ENCODE peak calls at places on chromosome 1, in five cellular contexts. M is brain microvascular endothelial cell, D is hepatocyte, X is Panc1, F is AG04450. K is an unnamed sample.

GRCh38 chr1:237226177-237226944 is 184.4 kb downstream of the RYR2 start:
- DNase-seq in M (no peak), D (no peak), X (no peak), F (no peak), K (no peak)

GRCh38 chr1:26373281-26373680 is 731 bp upstream of the ZNF683 start:
- DNase-seq in M (no peak), D (no peak), X (no peak), F (no peak), K (no peak)

GRCh38 chr1:235567812-235568444 is 63.7 kb upstream of the B3GALNT2 start:
- DNase-seq in M (no peak), D (no peak), X (no peak), F (no peak), K (no peak)

GRCh38 chr1:2345297-2346075 is 45.9 kb downstream of the MORN1 start:
- DNase-seq in M (no peak), D (no peak), X (no peak), F (no peak), K (no peak)

GRCh38 chr1:200161801-200162200 is 134.3 kb downstream of the NR5A2 start:
- DNase-seq in M (no peak), D (no peak), X (no peak), F (no peak), K (no peak)

GRCh38 chr1:229479660-229480399 is 28.3 kb downstream of the NUP133 start:
- DNase-seq in M (no peak), D (no peak), X (no peak), F (no peak), K (no peak)

GRCh38 chr1:79355073-79355472 is 348.5 kb upstream of the ADGRL4 start:
- DNase-seq in M (peak), D (no peak), X (no peak), F (peak), K (peak)

GRCh38 chr1:113178522-113178921 is 105.5 kb downstream of the LRIG2 start:
- DNase-seq in M (no peak), D (no peak), X (no peak), F (no peak), K (peak)

GRCh38 chr1:53657891-53658396 is 81.0 kb downstream of the GLIS1 start:
- DNase-seq in M (no peak), D (no peak), X (no peak), F (no peak), K (no peak)

GRCh38 chr1:59543211-59543668 is 246.3 kb downstream of the FGGY start:
- DNase-seq in M (no peak), D (peak), X (no peak), F (no peak), K (no peak)

GRCh38 chr1:88875595-88875994 is 15.8 kb downstream of the GTF2B start:
- DNase-seq in M (no peak), D (no peak), X (no peak), F (no peak), K (no peak)

GRCh38 chr1:88876573-88877335 is 14.6 kb downstream of the GTF2B start:
- DNase-seq in M (no peak), D (no peak), X (no peak), F (no peak), K (no peak)

GRCh38 chr1:88877382-88877825 is 14.0 kb downstream of the GTF2B start:
- DNase-seq in M (peak), D (peak), X (no peak), F (no peak), K (peak)

GRCh38 chr1:88878731-88879130 is 12.6 kb downstream of the GTF2B start:
- DNase-seq in M (no peak), D (no peak), X (no peak), F (no peak), K (no peak)

DNA sequence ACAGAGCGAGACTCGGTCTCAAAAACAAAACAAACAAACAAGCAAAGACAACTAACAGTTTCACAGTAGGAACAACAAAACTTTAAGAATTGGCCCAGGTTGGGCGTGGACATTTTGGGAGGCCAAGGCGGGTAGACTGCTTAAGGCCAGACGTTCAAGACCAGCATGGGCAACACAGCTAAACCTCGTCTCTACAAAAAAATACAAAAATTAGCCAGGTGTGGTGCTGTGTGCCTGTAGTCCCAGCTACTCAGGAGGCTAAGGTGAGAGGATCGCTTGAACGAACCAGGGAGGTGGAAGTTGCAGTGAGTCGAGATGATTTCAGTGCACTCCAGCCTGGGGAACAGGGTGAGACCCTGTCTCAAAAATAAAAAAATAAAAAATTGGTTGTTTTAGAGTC is 13.5 kb downstream of the GTF2B start:
- DNase-seq in M (no peak), D (no peak), X (no peak), F (no peak), K (no peak)
- TF ChIP-seq CTCF in M (no peak), D (no peak), X (no peak), F (no peak), K (no peak)

DNA sequence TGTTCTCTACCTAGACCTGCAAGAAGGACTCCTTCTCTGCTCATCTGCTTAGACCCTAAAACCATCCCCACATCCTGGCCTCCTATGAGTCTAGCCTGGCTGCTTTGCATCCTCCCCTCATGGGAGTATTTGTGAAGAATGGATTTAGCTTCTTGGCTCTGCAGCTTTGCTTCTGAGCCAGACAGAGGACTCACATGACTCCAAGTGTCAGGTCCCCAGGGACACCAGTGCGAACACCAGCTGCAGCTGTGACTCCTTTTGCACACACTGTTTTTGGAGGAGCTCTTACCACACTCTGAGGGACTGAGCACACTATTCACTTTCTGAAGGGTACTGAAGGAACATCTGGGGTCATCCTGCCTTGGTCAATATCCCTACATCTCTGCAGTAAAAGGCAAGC is 131.8 kb upstream of the SGIP1 start:
- DNase-seq in M (no peak), D (no peak), X (no peak), F (no peak), K (peak)
- H3K4me3 ChIP-seq in M (no peak), D (no peak), X (no peak), F (no peak), K (no peak)

GRCh38 chr1:30740251-30740951 is 17.0 kb upstream of the MATN1 start:
- DNase-seq in M (no peak), D (peak), X (no peak), F (no peak), K (no peak)
- H3K27ac ChIP-seq in M (no peak), D (peak), X (no peak), F (no peak), K (no peak)

DNA sequence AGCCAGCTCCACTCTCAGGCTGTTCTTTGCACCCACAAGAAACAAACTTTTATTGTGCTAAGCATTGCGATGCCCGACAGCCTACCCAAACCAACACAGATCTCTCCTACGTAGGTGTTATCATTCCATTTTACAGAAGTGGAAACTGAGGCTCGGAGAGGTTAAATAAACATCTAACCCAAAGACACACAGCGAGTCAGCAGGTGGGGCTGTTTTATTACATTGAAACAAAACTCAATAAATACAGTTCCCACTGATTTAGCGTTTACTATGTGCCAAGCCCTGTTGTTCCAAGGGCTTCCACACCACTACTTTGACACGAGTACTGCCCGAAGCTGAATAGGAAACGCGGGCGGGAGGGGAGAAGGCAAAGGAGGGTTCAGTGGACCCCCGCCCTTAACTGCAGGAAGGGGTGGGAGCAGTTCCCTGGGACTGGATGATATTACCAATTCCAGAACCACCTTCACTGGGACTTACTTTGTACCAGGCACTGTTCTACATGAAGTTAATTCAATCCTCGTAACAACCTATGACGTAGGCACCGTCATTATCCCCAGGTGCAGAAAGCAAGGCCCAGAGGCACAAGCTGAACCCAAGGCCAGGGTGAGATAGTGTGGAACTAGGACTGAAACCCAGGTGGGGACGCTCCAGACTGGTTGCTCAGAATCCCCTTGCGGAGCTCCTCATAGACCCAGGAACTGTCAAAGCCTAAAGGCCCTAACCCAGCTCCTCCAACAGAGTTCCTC is 19.3 kb upstream of the ALDH4A1 start:
- DNase-seq in M (no peak), D (no peak), X (no peak), F (no peak), K (no peak)
- TF ChIP-seq CTCF in M (peak), D (peak), X (no peak), F (peak), K (no peak)

GRCh38 chr1:221777434-221778072 is 35.7 kb upstream of the DUSP10 start:
- DNase-seq in M (no peak), D (no peak), X (no peak), F (no peak), K (no peak)
- H3K4me3 ChIP-seq in M (no peak), D (no peak), X (no peak), F (no peak), K (no peak)

GRCh38 chr1:55580845-55581332 is 365.7 kb upstream of the USP24 start:
- DNase-seq in M (peak), D (peak), X (no peak), F (peak), K (peak)
- H3K27ac ChIP-seq in M (no peak), D (peak), X (no peak), F (peak), K (no peak)

DNA sequence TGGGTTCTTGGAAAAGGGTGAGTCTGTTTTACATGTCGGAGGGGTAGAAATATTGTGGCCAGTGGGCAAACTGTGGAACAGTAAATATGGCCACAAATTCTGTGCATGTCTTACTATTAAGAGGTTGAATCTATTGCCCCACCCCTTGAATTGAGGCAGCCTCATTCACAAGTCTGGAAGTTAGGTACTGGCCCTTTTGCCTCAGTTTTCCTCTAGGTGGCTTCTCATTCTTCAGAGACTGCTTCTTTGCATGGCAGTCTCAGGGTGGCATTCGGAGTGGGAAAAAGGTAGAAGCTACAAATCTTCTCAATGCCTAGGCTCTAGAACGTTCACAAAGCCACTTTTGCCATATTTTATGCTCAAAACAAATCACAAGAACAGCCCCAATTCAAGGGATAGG is 57.2 kb downstream of the SLC9C2 start:
- DNase-seq in M (no peak), D (no peak), X (no peak), F (no peak), K (no peak)
- TF ChIP-seq CTCF in M (no peak), D (no peak), X (no peak), F (no peak), K (no peak)

GRCh38 chr1:32518976-32519375 is 20.3 kb upstream of the ZBTB8A start:
- DNase-seq in M (no peak), D (no peak), X (no peak), F (no peak), K (no peak)
- H3K4me3 ChIP-seq in M (no peak), D (no peak), X (no peak), F (no peak), K (no peak)

DNA sequence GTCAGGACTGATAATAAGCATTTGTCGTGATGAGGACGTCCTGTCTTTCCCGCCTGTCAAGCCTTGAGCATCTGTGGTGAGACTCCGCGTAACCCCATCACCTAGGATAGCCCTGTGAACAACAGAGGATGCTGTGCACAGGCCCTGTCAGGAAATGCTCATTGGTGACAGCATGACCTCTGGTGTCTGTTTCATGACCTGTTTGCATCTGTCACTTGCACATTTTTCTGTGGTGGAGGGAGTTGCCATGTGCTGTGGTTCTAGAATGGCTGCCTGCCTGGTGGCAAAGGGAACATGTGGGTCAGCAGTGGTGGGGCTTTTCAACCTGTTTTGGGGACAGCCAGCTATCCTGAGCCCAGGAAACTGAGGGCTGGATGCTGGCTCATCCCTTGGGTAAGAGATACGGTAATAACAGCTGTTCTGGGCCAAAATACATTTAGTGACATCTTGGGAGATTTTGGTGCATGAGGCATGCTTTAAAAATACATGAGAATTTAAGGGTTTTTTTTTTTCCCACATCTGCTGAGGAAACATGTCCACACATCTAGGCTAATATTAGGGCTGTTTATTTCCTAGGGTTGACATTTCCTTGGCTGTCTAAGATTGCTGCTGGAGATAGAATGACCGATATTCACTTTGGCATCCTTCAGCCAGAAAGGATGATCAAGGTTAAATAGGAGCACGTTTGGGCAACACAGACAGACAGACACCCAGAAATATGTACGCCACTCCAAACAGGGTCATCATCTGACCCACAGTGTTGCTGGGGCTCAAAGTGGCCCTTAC is 52.9 kb downstream of the KCNC4 start:
- DNase-seq in M (no peak), D (no peak), X (no peak), F (no peak), K (no peak)
- H3K27ac ChIP-seq in M (no peak), D (no peak), X (no peak), F (no peak), K (no peak)

DNA sequence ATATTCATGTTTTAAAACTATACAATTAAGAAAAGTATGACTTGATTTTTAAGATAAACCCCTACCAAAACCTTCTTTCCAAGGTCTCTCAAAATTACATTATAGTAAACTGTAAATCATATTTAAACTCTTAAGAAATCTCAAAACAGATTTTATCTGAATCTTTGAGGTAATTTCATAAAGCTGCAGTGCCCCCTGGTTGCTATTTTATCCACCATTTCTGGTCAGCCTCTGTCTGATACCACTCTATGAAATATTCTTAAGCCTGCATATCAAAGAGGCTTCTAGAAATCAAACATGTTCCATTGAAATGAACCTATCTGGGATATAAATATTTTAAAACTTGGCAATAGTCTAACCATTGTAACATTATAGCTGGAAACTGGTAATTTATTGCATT is 317.3 kb downstream of the COL11A1 start:
- DNase-seq in M (peak), D (no peak), X (no peak), F (no peak), K (peak)
- TF ChIP-seq CTCF in M (peak), D (peak), X (no peak), F (peak), K (peak)

K was measured in cardiac muscle cell.